ENCODE peak calls at places on chromosomes 13 and 19, in eight cellular contexts. U, A, B, P, J, H, Y and S are unnamed samples.

GRCh38 chr13:69579351-69579750 is 528.3 kb upstream of the ATXN8OS start:
- DNase-seq in U (no peak), A (no peak), B (no peak), P (no peak), J (no peak), H (no peak), Y (no peak), S (no peak)

GRCh38 chr13:86757236-86757978 is 913.8 kb upstream of the SLITRK5 start:
- DNase-seq in U (no peak), A (no peak), B (peak; percentile 48), P (no peak), J (peak; percentile 9), H (no peak), Y (no peak), S (peak; percentile 0)

GRCh38 chr13:51619614-51620013 is 35.4 kb downstream of the WDFY2 start:
- DNase-seq in U (no peak), A (no peak), B (peak; percentile 64), P (no peak), J (no peak), H (no peak), Y (no peak), S (no peak)

GRCh38 chr13:111893607-111894443 is 173.1 kb upstream of the SOX1 start:
- DNase-seq in U (no peak), A (no peak), B (no peak), P (no peak), J (no peak), H (no peak), Y (no peak), S (no peak)

GRCh38 chr19:58513694-58514563 is 2.1 kb upstream of the SLC27A5 start:
- DNase-seq in U (peak; percentile 88), A (peak; percentile 95), B (peak; percentile 77), P (peak; percentile 88), J (peak; percentile 96), H (peak; percentile 95), Y (peak; percentile 64), S (peak; percentile 84)

GRCh38 chr19:11364935-11365334 is 9.5 kb upstream of the SWSAP1 start:
- DNase-seq in U (no peak), A (no peak), B (no peak), P (no peak), J (no peak), H (no peak), Y (no peak), S (no peak)

GRCh38 chr19:40539070-40539469 is 37.6 kb upstream of the SHKBP1 start:
- DNase-seq in U (no peak), A (no peak), B (no peak), P (no peak), J (no peak), H (no peak), Y (no peak), S (no peak)

GRCh38 chr19:44512326-44513298 is 12.3 kb upstream of the ZNF180 start:
- DNase-seq in U (no peak), A (no peak), B (peak; percentile 67), P (no peak), J (peak; percentile 31), H (no peak), Y (no peak), S (no peak)